ENCODE peak calls at places on chromosome 18, in four cellular contexts. S is IMR-90, R is retina, Z is BE2C. O is an unnamed sample.

GRCh38 chr18:32213693-32214092 is 23.9 kb downstream of the MEP1B start:
- DNase-seq in S (no peak), R (no peak), Z (no peak), O (no peak)

GRCh38 chr18:54392621-54393023 is 34.9 kb downstream of the C18orf54 start:
- DNase-seq in S (peak), R (peak), Z (no peak), O (peak)

GRCh38 chr18:79819951-79820351 is 22.2 kb downstream of the KCNG2 start:
- DNase-seq in S (no peak), R (no peak), Z (no peak), O (no peak)

GRCh38 chr18:78794031-78794430 is 185.6 kb upstream of the SALL3 start:
- DNase-seq in S (no peak), R (no peak), Z (no peak), O (no peak)

GRCh38 chr18:58095655-58096054 is 51.6 kb downstream of the NEDD4L start:
- DNase-seq in S (no peak), R (no peak), Z (no peak), O (no peak)

GRCh38 chr18:995641-996040 is 91.0 kb downstream of the ADCYAP1 start:
- DNase-seq in S (peak), R (no peak), Z (no peak), O (no peak)

GRCh38 chr18:10465157-10465990 is 10.9 kb downstream of the APCDD1 start:
- DNase-seq in S (no peak), R (no peak), Z (no peak), O (no peak)

GRCh38 chr18:3211236-3211992 is 8.4 kb downstream of the MYOM1 start:
- DNase-seq in S (peak), R (peak), Z (no peak), O (no peak)

GRCh38 chr18:2959341-2959740 is 53.6 kb downstream of the LPIN2 start:
- DNase-seq in S (no peak), R (no peak), Z (no peak), O (no peak)

GRCh38 chr18:9631814-9632496 is 17.6 kb upstream of the PPP4R1 start:
- DNase-seq in S (peak), R (no peak), Z (no peak), O (no peak)

GRCh38 chr18:67417864-67418523 is 98.5 kb downstream of the DSEL start:
- DNase-seq in S (peak), R (no peak), Z (no peak), O (no peak)

GRCh38 chr18:42038936-42039335 is 83.9 kb downstream of the PIK3C3 start:
- DNase-seq in S (peak), R (no peak), Z (no peak), O (no peak)

GRCh38 chr18:21933931-21934765 is 193.6 kb downstream of the MIB1 start:
- DNase-seq in S (no peak), R (no peak), Z (no peak), O (no peak)

GRCh38 chr18:46581648-46582047 is 75.4 kb downstream of the LOXHD1 start:
- DNase-seq in S (no peak), R (no peak), Z (no peak), O (no peak)

GRCh38 chr18:41942254-41942653 is 12.8 kb upstream of the PIK3C3 start:
- DNase-seq in S (no peak), R (no peak), Z (no peak), O (no peak)

GRCh38 chr18:48713302-48713701 is 174.5 kb downstream of the CTIF start:
- DNase-seq in S (no peak), R (peak), Z (no peak), O (no peak)